ENCODE peak calls at places on chromosome 7, in five cellular contexts. One of them, this sample, is unnamed.

GRCh38 chr7:2190531-2190930 is 42.2 kb downstream of the MAD1L1 start:
- DNase-seq in NCI-H1105 treated with DMSO at 0.1 percent for 48 hours: peak
- DNase-seq in activated naive CD8-positive, alpha-beta T cell treated with anti-CD3 and anti-CD28 coated beads, Interleukin-2, amount 50 U/mL, for 24 hours: no peak
- DNase-seq in NCI-H510A treated with DMSO at 0.1 percent for 48 hours: peak
- DNase-seq in NCI-H2029: no peak
- DNase-seq in this sample: no peak

GRCh38 chr7:44145419-44145968 is 4.4 kb upstream of the MYL7 start:
- DNase-seq in NCI-H1105 treated with DMSO at 0.1 percent for 48 hours: no peak
- DNase-seq in activated naive CD8-positive, alpha-beta T cell treated with anti-CD3 and anti-CD28 coated beads, Interleukin-2, amount 50 U/mL, for 24 hours: peak
- DNase-seq in NCI-H510A treated with DMSO at 0.1 percent for 48 hours: no peak
- DNase-seq in NCI-H2029: no peak
- DNase-seq in this sample: peak

GRCh38 chr7:48298779-48299178 is 127.5 kb downstream of the ABCA13 start:
- DNase-seq in NCI-H1105 treated with DMSO at 0.1 percent for 48 hours: no peak
- DNase-seq in activated naive CD8-positive, alpha-beta T cell treated with anti-CD3 and anti-CD28 coated beads, Interleukin-2, amount 50 U/mL, for 24 hours: peak
- DNase-seq in NCI-H510A treated with DMSO at 0.1 percent for 48 hours: no peak
- DNase-seq in NCI-H2029: no peak
- DNase-seq in this sample: no peak

GRCh38 chr7:49166441-49166840 is 242.1 kb downstream of the CDC14C start:
- DNase-seq in NCI-H1105 treated with DMSO at 0.1 percent for 48 hours: no peak
- DNase-seq in activated naive CD8-positive, alpha-beta T cell treated with anti-CD3 and anti-CD28 coated beads, Interleukin-2, amount 50 U/mL, for 24 hours: no peak
- DNase-seq in NCI-H510A treated with DMSO at 0.1 percent for 48 hours: no peak
- DNase-seq in NCI-H2029: no peak
- DNase-seq in this sample: no peak

GRCh38 chr7:7504910-7505704 is 30.6 kb downstream of the COL28A1 start:
- DNase-seq in NCI-H1105 treated with DMSO at 0.1 percent for 48 hours: peak
- DNase-seq in activated naive CD8-positive, alpha-beta T cell treated with anti-CD3 and anti-CD28 coated beads, Interleukin-2, amount 50 U/mL, for 24 hours: no peak
- DNase-seq in NCI-H510A treated with DMSO at 0.1 percent for 48 hours: no peak
- DNase-seq in NCI-H2029: no peak
- DNase-seq in this sample: no peak

GRCh38 chr7:32318300-32319018 is 171.7 kb downstream of the LSM5 start:
- DNase-seq in NCI-H1105 treated with DMSO at 0.1 percent for 48 hours: no peak
- DNase-seq in activated naive CD8-positive, alpha-beta T cell treated with anti-CD3 and anti-CD28 coated beads, Interleukin-2, amount 50 U/mL, for 24 hours: no peak
- DNase-seq in NCI-H510A treated with DMSO at 0.1 percent for 48 hours: no peak
- DNase-seq in NCI-H2029: no peak
- DNase-seq in this sample: no peak

GRCh38 chr7:1418505-1419309 is 40.6 kb downstream of the MICALL2 start:
- DNase-seq in NCI-H1105 treated with DMSO at 0.1 percent for 48 hours: peak
- DNase-seq in activated naive CD8-positive, alpha-beta T cell treated with anti-CD3 and anti-CD28 coated beads, Interleukin-2, amount 50 U/mL, for 24 hours: no peak
- DNase-seq in NCI-H510A treated with DMSO at 0.1 percent for 48 hours: no peak
- DNase-seq in NCI-H2029: peak
- DNase-seq in this sample: no peak

GRCh38 chr7:35647171-35647574 is 47.8 kb downstream of the HERPUD2 start:
- DNase-seq in NCI-H1105 treated with DMSO at 0.1 percent for 48 hours: no peak
- DNase-seq in activated naive CD8-positive, alpha-beta T cell treated with anti-CD3 and anti-CD28 coated beads, Interleukin-2, amount 50 U/mL, for 24 hours: no peak
- DNase-seq in NCI-H510A treated with DMSO at 0.1 percent for 48 hours: peak
- DNase-seq in NCI-H2029: peak
- DNase-seq in this sample: no peak

GRCh38 chr7:139871276-139871675 is 42.2 kb downstream of the TBXAS1 start:
- DNase-seq in NCI-H1105 treated with DMSO at 0.1 percent for 48 hours: no peak
- DNase-seq in activated naive CD8-positive, alpha-beta T cell treated with anti-CD3 and anti-CD28 coated beads, Interleukin-2, amount 50 U/mL, for 24 hours: no peak
- DNase-seq in NCI-H510A treated with DMSO at 0.1 percent for 48 hours: no peak
- DNase-seq in NCI-H2029: no peak
- DNase-seq in this sample: no peak

GRCh38 chr7:2014391-2015241 is 218.1 kb downstream of the MAD1L1 start:
- DNase-seq in NCI-H1105 treated with DMSO at 0.1 percent for 48 hours: no peak
- DNase-seq in activated naive CD8-positive, alpha-beta T cell treated with anti-CD3 and anti-CD28 coated beads, Interleukin-2, amount 50 U/mL, for 24 hours: no peak
- DNase-seq in NCI-H510A treated with DMSO at 0.1 percent for 48 hours: no peak
- DNase-seq in NCI-H2029: no peak
- DNase-seq in this sample: no peak

GRCh38 chr7:25832456-25832855 is 319.5 kb upstream of the NFE2L3 start:
- DNase-seq in NCI-H1105 treated with DMSO at 0.1 percent for 48 hours: no peak
- DNase-seq in activated naive CD8-positive, alpha-beta T cell treated with anti-CD3 and anti-CD28 coated beads, Interleukin-2, amount 50 U/mL, for 24 hours: no peak
- DNase-seq in NCI-H510A treated with DMSO at 0.1 percent for 48 hours: no peak
- DNase-seq in NCI-H2029: no peak
- DNase-seq in this sample: no peak

GRCh38 chr7:43508434-43508833 is 74.5 kb upstream of the STK17A start:
- DNase-seq in NCI-H1105 treated with DMSO at 0.1 percent for 48 hours: no peak
- DNase-seq in activated naive CD8-positive, alpha-beta T cell treated with anti-CD3 and anti-CD28 coated beads, Interleukin-2, amount 50 U/mL, for 24 hours: no peak
- DNase-seq in NCI-H510A treated with DMSO at 0.1 percent for 48 hours: no peak
- DNase-seq in NCI-H2029: no peak
- DNase-seq in this sample: no peak

GRCh38 chr7:155581107-155581830 is 34.9 kb upstream of the CNPY1 start:
- DNase-seq in NCI-H1105 treated with DMSO at 0.1 percent for 48 hours: no peak
- DNase-seq in activated naive CD8-positive, alpha-beta T cell treated with anti-CD3 and anti-CD28 coated beads, Interleukin-2, amount 50 U/mL, for 24 hours: no peak
- DNase-seq in NCI-H510A treated with DMSO at 0.1 percent for 48 hours: no peak
- DNase-seq in NCI-H2029: no peak
- DNase-seq in this sample: no peak

GRCh38 chr7:75762350-75762917 is 9.6 kb downstream of the CCL26 start:
- DNase-seq in NCI-H1105 treated with DMSO at 0.1 percent for 48 hours: peak
- DNase-seq in activated naive CD8-positive, alpha-beta T cell treated with anti-CD3 and anti-CD28 coated beads, Interleukin-2, amount 50 U/mL, for 24 hours: no peak
- DNase-seq in NCI-H510A treated with DMSO at 0.1 percent for 48 hours: peak
- DNase-seq in NCI-H2029: no peak
- DNase-seq in this sample: no peak

GRCh38 chr7:27161214-27161720 is 4.1 kb downstream of the HOXA9 start:
- DNase-seq in NCI-H1105 treated with DMSO at 0.1 percent for 48 hours: peak
- DNase-seq in activated naive CD8-positive, alpha-beta T cell treated with anti-CD3 and anti-CD28 coated beads, Interleukin-2, amount 50 U/mL, for 24 hours: no peak
- DNase-seq in NCI-H510A treated with DMSO at 0.1 percent for 48 hours: peak
- DNase-seq in NCI-H2029: no peak
- DNase-seq in this sample: no peak

GRCh38 chr7:104650991-104651680 is 322.7 kb downstream of the LHFPL3 start:
- DNase-seq in NCI-H1105 treated with DMSO at 0.1 percent for 48 hours: peak
- DNase-seq in activated naive CD8-positive, alpha-beta T cell treated with anti-CD3 and anti-CD28 coated beads, Interleukin-2, amount 50 U/mL, for 24 hours: no peak
- DNase-seq in NCI-H510A treated with DMSO at 0.1 percent for 48 hours: no peak
- DNase-seq in NCI-H2029: no peak
- DNase-seq in this sample: no peak

GRCh38 chr7:149849174-149849573 is 11.0 kb downstream of the ZNF862 start:
- DNase-seq in NCI-H1105 treated with DMSO at 0.1 percent for 48 hours: no peak
- DNase-seq in activated naive CD8-positive, alpha-beta T cell treated with anti-CD3 and anti-CD28 coated beads, Interleukin-2, amount 50 U/mL, for 24 hours: no peak
- DNase-seq in NCI-H510A treated with DMSO at 0.1 percent for 48 hours: no peak
- DNase-seq in NCI-H2029: no peak
- DNase-seq in this sample: no peak

GRCh38 chr7:90165724-90166123 is 11.5 kb downstream of the STEAP1 start:
- DNase-seq in NCI-H1105 treated with DMSO at 0.1 percent for 48 hours: peak
- DNase-seq in activated naive CD8-positive, alpha-beta T cell treated with anti-CD3 and anti-CD28 coated beads, Interleukin-2, amount 50 U/mL, for 24 hours: no peak
- DNase-seq in NCI-H510A treated with DMSO at 0.1 percent for 48 hours: no peak
- DNase-seq in NCI-H2029: no peak
- DNase-seq in this sample: no peak

GRCh38 chr7:54292171-54292925 is 249.8 kb upstream of the VSTM2A start:
- DNase-seq in NCI-H1105 treated with DMSO at 0.1 percent for 48 hours: no peak
- DNase-seq in activated naive CD8-positive, alpha-beta T cell treated with anti-CD3 and anti-CD28 coated beads, Interleukin-2, amount 50 U/mL, for 24 hours: no peak
- DNase-seq in NCI-H510A treated with DMSO at 0.1 percent for 48 hours: no peak
- DNase-seq in NCI-H2029: no peak
- DNase-seq in this sample: no peak

This sample was measured in effector CD8-positive, alpha-beta T cell.